ENCODE peak calls at places on chromosomes 11 and 22, in four cellular contexts. B is BE2C, I is OCI-LY7, E is HCT116. X is an unnamed sample.

GRCh38 chr11:85705805-85706204 is 19.8 kb upstream of the CCDC89 start:
- DNase-seq in B (no peak), I (no peak), E (no peak), X (no peak)

GRCh38 chr22:35861451-35861850 is 143.8 kb downstream of the APOL5 start:
- DNase-seq in B (no peak), I (peak), E (no peak), X (no peak)

GRCh38 chr11:119764108-119764874 is 35.3 kb upstream of the NECTIN1 start:
- DNase-seq in B (no peak), I (no peak), E (no peak), X (no peak)

GRCh38 chr11:38814670-38815069 is 2216.6 kb upstream of the RAG2 start:
- DNase-seq in B (no peak), I (no peak), E (no peak), X (no peak)

GRCh38 chr11:35138949-35139881 is at the start of gene CD44:
- DNase-seq in B (peak), I (no peak), E (peak), X (peak)

GRCh38 chr22:43236401-43237166 is 49.6 kb upstream of the TTLL12 start:
- DNase-seq in B (no peak), I (no peak), E (no peak), X (no peak)

GRCh38 chr11:101553891-101554292 is 29.9 kb downstream of the TRPC6 start:
- DNase-seq in B (no peak), I (peak), E (no peak), X (no peak)

GRCh38 chr11:74710291-74710938 is 20.8 kb downstream of the CHRDL2 start:
- DNase-seq in B (peak), I (no peak), E (no peak), X (no peak)

GRCh38 chr11:42555197-42555596 is 756.6 kb upstream of the API5 start:
- DNase-seq in B (no peak), I (no peak), E (no peak), X (no peak)

GRCh38 chr11:36357831-36358230 is 61.7 kb downstream of the PRR5L start:
- DNase-seq in B (no peak), I (peak), E (no peak), X (no peak)

GRCh38 chr11:88284306-88285057 is 53.1 kb downstream of the CTSC start:
- DNase-seq in B (no peak), I (no peak), E (no peak), X (no peak)

GRCh38 chr11:105236631-105237030 is 97.1 kb upstream of the CARD18 start:
- DNase-seq in B (no peak), I (no peak), E (no peak), X (no peak)

GRCh38 chr22:23183107-23183698 is 2.9 kb downstream of the BCR start:
- DNase-seq in B (peak), I (peak), E (no peak), X (peak)

GRCh38 chr11:71251159-71251721 is 1.1 kb downstream of the SHANK2 start:
- DNase-seq in B (no peak), I (no peak), E (no peak), X (no peak)

GRCh38 chr11:118610220-118610772 is 2.9 kb downstream of the PHLDB1 start:
- DNase-seq in B (no peak), I (no peak), E (no peak), X (peak)

GRCh38 chr11:69771466-69771865 is 3.7 kb downstream of the FGF4 start:
- DNase-seq in B (no peak), I (no peak), E (no peak), X (no peak)

GRCh38 chr11:87851234-87851633 is 324.0 kb downstream of the RAB38 start:
- DNase-seq in B (no peak), I (no peak), E (no peak), X (no peak)

GRCh38 chr11:65111537-65112225 is at the start of gene TM7SF2:
- DNase-seq in B (peak), I (peak), E (peak), X (peak)

GRCh38 chr11:9953994-9954626 is 290.2 kb downstream of the SWAP70 start:
- DNase-seq in B (no peak), I (no peak), E (no peak), X (no peak)

GRCh38 chr22:49203091-49203862 is 624.4 kb downstream of the BRD1 start:
- DNase-seq in B (no peak), I (no peak), E (no peak), X (no peak)

GRCh38 chr11:38718049-38718448 is 2120.0 kb upstream of the RAG2 start:
- DNase-seq in B (no peak), I (no peak), E (no peak), X (no peak)

GRCh38 chr11:8814209-8814922 is 96.6 kb upstream of the AKIP1 start:
- DNase-seq in B (no peak), I (peak), E (no peak), X (no peak)

GRCh38 chr22:46052801-46053562 is 76.0 kb upstream of the WNT7B start:
- DNase-seq in B (peak), I (peak), E (no peak), X (no peak)

GRCh38 chr11:86981777-86982540 is 26.8 kb upstream of the FZD4 start:
- DNase-seq in B (no peak), I (no peak), E (no peak), X (no peak)

GRCh38 chr22:43053176-43053575 is 36.0 kb downstream of the TTLL1 start:
- DNase-seq in B (no peak), I (no peak), E (no peak), X (no peak)

GRCh38 chr11:104221455-104221854 is 57.5 kb upstream of the PDGFD start:
- DNase-seq in B (no peak), I (no peak), E (no peak), X (no peak)

GRCh38 chr22:29142116-29142515 is 63.6 kb upstream of the EMID1 start:
- DNase-seq in B (no peak), I (no peak), E (no peak), X (no peak)

GRCh38 chr11:35192347-35192746 is 53.4 kb downstream of the CD44 start:
- DNase-seq in B (peak), I (no peak), E (no peak), X (peak)

GRCh38 chr11:60872952-60873524 is 5.7 kb downstream of the ZP1 start:
- DNase-seq in B (no peak), I (no peak), E (no peak), X (no peak)

GRCh38 chr11:17890333-17890732 is 122.5 kb downstream of the SERGEF start:
- DNase-seq in B (no peak), I (no peak), E (no peak), X (no peak)
- TF ChIP-seq CTCF in B (no peak), I (no peak), E (peak), X (no peak)

DNA sequence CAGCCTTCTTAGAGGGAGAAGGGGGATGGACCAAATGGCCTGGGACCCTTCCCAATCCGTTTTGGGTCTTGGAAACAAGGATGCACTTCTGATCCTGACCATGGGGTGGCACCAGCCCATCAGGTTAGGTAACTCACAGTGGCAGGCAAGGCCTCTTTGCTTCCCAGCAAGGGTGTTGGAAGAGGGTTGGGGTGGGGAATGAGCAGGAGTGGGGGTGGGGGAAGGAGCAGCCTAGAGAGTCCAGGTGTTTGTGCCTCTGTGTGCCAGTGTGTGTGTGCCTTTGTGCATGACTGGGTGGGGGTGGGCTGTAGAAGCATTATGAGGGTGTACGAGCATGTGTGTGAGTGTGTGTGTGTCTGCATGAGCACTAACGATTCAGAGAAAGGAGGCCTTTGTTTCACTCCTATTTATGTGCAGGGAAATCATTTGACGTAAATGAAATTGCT is 213.1 kb downstream of the INSC start:
- DNase-seq in B (peak), I (peak), E (peak), X (peak)
- TF ChIP-seq CTCF in B (peak), I (peak), E (peak), X (peak)

DNA sequence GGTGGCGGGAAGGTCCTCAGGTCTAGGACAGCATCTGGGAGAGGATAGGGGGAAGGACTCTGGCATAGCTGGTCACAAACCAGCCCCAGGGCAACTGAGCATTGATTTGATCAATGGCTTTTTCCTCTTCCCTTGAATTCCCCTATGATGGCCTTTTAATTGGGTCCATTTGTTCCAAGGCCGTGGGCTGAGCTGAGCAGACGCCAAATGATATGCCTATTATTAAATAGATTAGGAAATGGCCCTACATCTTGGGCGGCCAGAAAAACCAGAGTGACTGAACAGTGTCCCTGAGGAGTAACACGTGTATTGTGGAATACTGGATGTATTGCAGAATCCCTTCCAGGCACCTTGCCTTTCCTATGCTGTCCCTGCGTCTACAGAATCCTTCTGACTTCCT is 26.7 kb upstream of the P2RY6 start:
- DNase-seq in B (peak), I (no peak), E (no peak), X (no peak)
- TF ChIP-seq CTCF in B (no peak), I (no peak), E (no peak), X (no peak)

GRCh38 chr11:115964091-115964490 is 459.9 kb upstream of the CADM1 start:
- DNase-seq in B (no peak), I (no peak), E (no peak), X (no peak)

GRCh38 chr11:115961168-115962003 is 457.2 kb upstream of the CADM1 start:
- DNase-seq in B (no peak), I (no peak), E (no peak), X (no peak)

GRCh38 chr11:115963170-115963569 is 459.0 kb upstream of the CADM1 start:
- DNase-seq in B (no peak), I (no peak), E (no peak), X (no peak)

GRCh38 chr11:115959098-115959497 is 454.9 kb upstream of the CADM1 start:
- DNase-seq in B (no peak), I (no peak), E (no peak), X (no peak)

GRCh38 chr11:115958089-115959000 is 454.1 kb upstream of the CADM1 start:
- DNase-seq in B (no peak), I (no peak), E (no peak), X (no peak)
- TF ChIP-seq CTCF in B (no peak), I (no peak), E (no peak), X (no peak)

DNA sequence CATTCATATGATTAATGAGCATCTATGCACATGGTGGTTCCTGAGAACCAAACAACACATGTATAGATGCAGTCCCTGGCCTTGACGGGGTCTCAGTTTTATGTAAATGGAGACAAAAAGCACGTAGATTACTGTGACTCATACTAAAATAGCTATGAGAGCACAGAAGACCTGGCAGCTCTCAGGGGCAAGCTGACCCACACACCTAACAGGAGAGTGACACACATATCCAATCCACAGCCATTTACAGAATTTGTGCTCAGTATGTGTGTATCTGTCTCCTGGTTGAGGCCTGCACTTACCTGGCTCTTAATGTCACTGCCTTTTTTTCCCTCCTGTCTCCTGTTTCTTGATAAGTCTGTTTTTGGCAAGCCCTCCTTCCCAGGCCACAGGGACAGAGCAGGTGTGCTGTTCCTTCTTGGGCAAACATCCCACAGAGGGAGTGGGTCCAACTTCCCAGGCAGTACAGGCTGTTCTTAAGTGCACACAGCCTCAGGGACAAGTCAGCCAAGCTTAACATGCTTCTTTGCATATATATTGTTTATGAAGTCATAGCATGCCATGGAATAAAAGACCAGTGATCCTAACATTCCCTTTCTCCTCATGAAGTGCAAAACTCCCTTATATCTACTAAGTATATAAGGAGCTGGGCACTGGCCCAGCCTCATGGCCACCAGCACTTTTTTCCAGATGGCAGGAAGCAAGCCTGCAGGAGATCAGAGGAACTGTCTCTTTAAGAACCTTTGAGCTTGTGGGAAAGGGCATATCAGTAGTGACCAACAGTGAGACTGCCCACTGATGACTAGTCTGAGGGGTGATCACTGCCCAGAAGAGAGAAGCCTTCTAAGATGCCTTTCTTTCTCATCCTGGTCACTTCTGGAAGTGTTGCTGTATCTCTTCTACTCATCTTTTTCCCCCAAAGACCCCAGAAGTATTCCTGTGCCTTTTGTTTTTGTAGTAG is 124.7 kb upstream of the CCDC90B start:
- DNase-seq in B (no peak), I (no peak), E (no peak), X (no peak)
- TF ChIP-seq CTCF in B (no peak), I (no peak), E (no peak), X (no peak)

GRCh38 chr11:95585752-95586077 is 203.9 kb downstream of the FAM76B start:
- DNase-seq in B (no peak), I (no peak), E (no peak), X (no peak)

GRCh38 chr11:95584180-95584579 is 205.4 kb downstream of the FAM76B start:
- DNase-seq in B (no peak), I (no peak), E (no peak), X (no peak)

GRCh38 chr11:95586155-95586554 is 203.4 kb downstream of the FAM76B start:
- DNase-seq in B (no peak), I (no peak), E (no peak), X (no peak)

GRCh38 chr11:95585071-95585751 is 204.4 kb downstream of the FAM76B start:
- DNase-seq in B (no peak), I (no peak), E (no peak), X (no peak)

DNA sequence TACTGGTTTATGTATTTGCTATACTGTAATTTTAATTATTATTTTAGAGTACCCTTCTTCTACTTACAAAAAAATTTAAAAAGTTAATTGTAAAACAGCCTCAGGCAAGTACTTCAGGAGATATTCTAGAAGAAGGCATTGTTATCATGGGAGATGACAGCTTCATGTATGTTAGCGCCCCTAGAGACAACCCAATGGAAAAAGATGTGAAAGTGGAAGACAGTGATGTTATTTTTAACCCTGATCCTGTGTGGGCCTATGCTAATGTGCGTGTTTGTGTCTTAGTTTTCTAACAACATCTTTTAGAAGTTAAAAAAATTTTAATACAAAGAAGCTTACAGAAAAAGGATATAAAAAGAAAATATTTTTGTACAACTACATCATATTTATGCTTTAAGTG is 205.0 kb downstream of the FAM76B start:
- DNase-seq in B (no peak), I (peak), E (no peak), X (no peak)
- TF ChIP-seq CTCF in B (no peak), I (peak), E (no peak), X (no peak)

GRCh38 chr22:37529652-37530345 is 10.6 kb upstream of the CARD10 start:
- DNase-seq in B (peak), I (no peak), E (no peak), X (no peak)
- TF ChIP-seq CTCF in B (no peak), I (no peak), E (no peak), X (no peak)

GRCh38 chr11:128520886-128521696 is 66.3 kb downstream of the ETS1 start:
- DNase-seq in B (no peak), I (peak), E (no peak), X (no peak)
- TF ChIP-seq CTCF in B (no peak), I (peak), E (no peak), X (no peak)

GRCh38 chr22:26811717-26811992 is 154.3 kb downstream of the MIAT start:
- DNase-seq in B (peak), I (no peak), E (no peak), X (no peak)
- TF ChIP-seq CTCF in B (no peak), I (no peak), E (no peak), X (no peak)

GRCh38 chr11:47185305-47186075 is 744 bp downstream of the PACSIN3 start:
- DNase-seq in B (no peak), I (no peak), E (no peak), X (peak)

GRCh38 chr11:47188262-47188661 is 2.0 kb upstream of the PACSIN3 start:
- DNase-seq in B (peak), I (no peak), E (no peak), X (no peak)

GRCh38 chr11:47187723-47188122 is 1.5 kb upstream of the PACSIN3 start:
- DNase-seq in B (no peak), I (no peak), E (no peak), X (no peak)

GRCh38 chr11:47186076-47186936 is at the start of gene PACSIN3:
- DNase-seq in B (peak), I (no peak), E (no peak), X (peak)

DNA sequence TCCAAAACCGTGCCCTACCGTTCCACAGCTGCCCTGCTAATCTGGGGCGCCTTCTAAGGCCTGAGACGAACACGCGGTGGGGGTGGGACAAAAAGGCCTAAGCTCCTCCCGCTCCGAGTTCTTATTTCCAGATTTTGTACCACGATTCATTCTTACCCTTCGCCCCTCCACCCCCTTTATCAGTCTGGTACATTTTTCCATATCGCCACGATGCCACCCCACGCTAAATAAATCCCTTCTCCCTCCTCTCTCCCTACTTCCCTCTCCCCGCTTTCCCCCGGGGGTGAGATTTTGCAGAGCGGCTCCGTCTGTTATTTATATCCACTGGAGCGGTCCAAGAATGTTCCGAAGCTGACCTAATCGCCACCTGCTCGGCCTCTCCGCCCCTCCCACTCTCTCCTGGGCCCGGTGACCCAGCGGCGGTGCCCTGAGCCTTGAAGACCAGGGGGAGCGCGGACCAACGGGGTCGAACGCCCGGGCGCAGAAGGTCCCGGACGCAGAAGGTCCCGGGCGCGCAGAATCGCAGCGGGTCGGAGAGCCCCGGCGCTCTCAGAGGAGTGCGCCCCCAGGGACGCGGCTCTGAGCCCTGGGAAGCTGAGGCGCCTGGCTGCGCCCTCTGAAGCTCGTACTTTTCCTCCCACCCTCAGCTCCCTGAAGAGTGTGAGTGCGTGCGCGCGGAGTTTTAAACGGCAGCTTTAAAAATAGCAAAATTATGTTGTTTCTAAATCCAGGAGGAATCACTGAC is 875 bp upstream of the PACSIN3 start:
- DNase-seq in B (peak), I (no peak), E (no peak), X (peak)
- TF ChIP-seq CTCF in B (no peak), I (peak), E (no peak), X (no peak)